ENCODE peak calls at places on chromosomes 12 and 14, in nine cellular contexts. A is stomach, F is right lobe of liver, C is GM13976, K is GM13977, B is HFFc6, S is fibroblast of pulmonary artery, R is tibial nerve, T is sigmoid colon. M is an unnamed sample.
A peak's percentile ranks its signal among the peaks of the same experiment; 100 is the strongest.

GRCh38 chr12:119980247-119980646 is 8.8 kb upstream of the BICDL1 start:
- DNase-seq in A (no peak), F (no peak), T (no peak), K (no peak), C (no peak), B (no peak), S (no peak), R (no peak), M (no peak)

GRCh38 chr12:60266381-60266852 is 670.6 kb downstream of the SLC16A7 start:
- DNase-seq in A (no peak), R (no peak), K (no peak), S (peak; percentile 54), T (no peak), F (no peak), B (peak; percentile 74), C (no peak), M (no peak)

GRCh38 chr12:24378548-24379011 is 429.1 kb upstream of the SOX5 start:
- DNase-seq in C (no peak), A (no peak), S (no peak), K (no peak), R (no peak), B (no peak), T (no peak), F (no peak), M (no peak)

GRCh38 chr14:35747379-35747778 is 61.7 kb downstream of the RALGAPA1 start:
- DNase-seq in C (no peak), S (peak; percentile 18), R (no peak), F (no peak), B (no peak), K (no peak), T (no peak), A (no peak), M (no peak)

GRCh38 chr14:93520053-93520607 is 89.4 kb downstream of the UNC79 start:
- DNase-seq in K (no peak), R (no peak), A (no peak), F (no peak), T (no peak), C (no peak), S (no peak), B (no peak), M (no peak)

GRCh38 chr14:80055912-80056801 is 155.1 kb downstream of the DIO2 start:
- DNase-seq in K (peak; percentile 6), T (no peak), F (peak; percentile 35), C (peak; percentile 8), S (peak; percentile 71), R (peak; percentile 48), A (peak; percentile 27), B (peak; percentile 57), M (peak; percentile 2)

GRCh38 chr14:101363261-101363555 is 198.1 kb upstream of the DIO3 start:
- DNase-seq in R (no peak), C (no peak), B (no peak), T (no peak), S (no peak), F (no peak), K (no peak), A (no peak), M (no peak)

GRCh38 chr12:123732251-123732650 is 20.1 kb downstream of the ATP6V0A2 start:
- DNase-seq in K (no peak), S (no peak), T (no peak), R (no peak), B (no peak), F (no peak), A (no peak), C (no peak), M (no peak)

GRCh38 chr12:111201036-111201435 is 167.9 kb downstream of the PHETA1 start:
- DNase-seq in K (no peak), C (no peak), S (no peak), A (no peak), T (no peak), F (no peak), B (no peak), R (no peak), M (no peak)

GRCh38 chr12:103773109-103773905 is 67.7 kb downstream of the NT5DC3 start:
- DNase-seq in A (no peak), R (no peak), T (peak; percentile 64), S (peak; percentile 3), K (no peak), B (no peak), F (no peak), C (no peak), M (no peak)

GRCh38 chr12:64083285-64084210 is 138.5 kb downstream of the KICS2 start:
- DNase-seq in S (peak; percentile 95), K (no peak), R (peak; percentile 89), B (peak; percentile 86), F (peak; percentile 83), A (peak; percentile 87), T (peak; percentile 94), C (no peak), M (no peak)

GRCh38 chr12:71135812-71136176 is 22.0 kb downstream of the TSPAN8 start:
- DNase-seq in A (no peak), F (no peak), S (peak; percentile 74), R (no peak), B (no peak), K (no peak), C (no peak), T (no peak), M (no peak)

GRCh38 chr12:88646824-88647223 is 66.6 kb upstream of the KITLG start:
- DNase-seq in B (no peak), A (no peak), C (no peak), T (no peak), K (no peak), S (no peak), F (no peak), R (no peak), M (no peak)

GRCh38 chr12:3004655-3005565 is 45.7 kb downstream of the TEAD4 start:
- DNase-seq in B (no peak), S (peak; percentile 7), C (no peak), K (no peak), R (no peak), F (no peak), A (no peak), T (no peak), M (no peak)

GRCh38 chr12:120394483-120395367 is 25.8 kb upstream of the MSI1 start:
- DNase-seq in C (no peak), B (no peak), S (no peak), T (no peak), K (no peak), A (peak; percentile 91), F (no peak), R (no peak), M (no peak)

GRCh38 chr12:91357381-91357780 is 174.8 kb upstream of the DCN start:
- DNase-seq in A (no peak), R (no peak), F (no peak), S (no peak), T (no peak), B (no peak), K (no peak), C (no peak), M (no peak)

GRCh38 chr12:23245186-23245585 is 620.2 kb downstream of the ETNK1 start:
- DNase-seq in S (no peak), A (no peak), T (no peak), C (no peak), K (no peak), R (no peak), B (no peak), F (no peak), M (no peak)

DNA sequence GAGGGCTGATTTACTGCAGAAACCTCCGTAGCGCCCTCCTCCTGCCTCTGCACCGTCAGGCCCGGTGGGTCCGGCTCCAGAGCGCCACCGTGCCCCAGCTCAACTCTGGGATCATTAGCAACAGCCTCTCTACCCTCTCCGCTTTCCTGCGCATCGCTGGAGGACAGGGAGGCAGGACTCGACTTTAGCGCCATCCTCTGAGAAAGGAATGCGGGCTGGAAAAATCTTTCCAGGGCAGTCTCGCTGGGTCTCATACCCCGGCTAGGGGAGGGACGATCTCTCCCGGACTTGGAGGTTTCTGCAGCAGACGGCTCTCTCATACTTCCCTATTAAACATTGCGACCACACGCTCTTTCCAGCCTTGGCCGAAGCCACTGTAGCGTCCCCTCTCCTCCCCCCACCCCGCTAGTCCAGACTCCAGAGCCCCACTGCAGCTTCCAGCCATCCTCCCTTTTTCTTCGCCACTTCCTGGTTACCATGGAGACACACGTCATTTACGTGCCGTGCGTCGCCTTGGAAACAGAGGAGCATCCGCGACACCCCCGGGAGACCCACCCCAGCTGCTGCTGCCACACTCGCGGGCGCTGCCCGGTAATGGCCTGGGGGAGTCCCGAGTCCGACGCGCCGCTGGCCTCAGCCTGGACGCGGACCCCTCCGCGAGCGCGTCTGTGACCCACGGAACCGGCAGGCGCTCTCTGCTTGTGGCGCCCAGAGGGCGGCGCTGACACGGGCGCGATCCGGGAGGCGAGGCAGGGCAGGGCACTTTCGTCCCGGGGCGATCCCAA is at the start of gene CCDC184:
- DNase-seq in K (peak; percentile 85), A (peak; percentile 48), T (peak; percentile 78), B (peak; percentile 75), C (peak; percentile 87), R (peak; percentile 55), F (peak; percentile 53), S (peak; percentile 81), M (peak; percentile 77)
- TF ChIP-seq CTCF in K (peak; percentile 51), A (no peak), T (no peak), B (peak; percentile 67), C (peak; percentile 49), R (peak; percentile 51), F (no peak), S (peak; percentile 31), M (peak; percentile 44)

GRCh38 chr12:83827860-83828259 is 1084.7 kb downstream of the SLC6A15 start:
- DNase-seq in R (no peak), B (no peak), A (no peak), C (no peak), F (no peak), S (no peak), T (no peak), K (no peak), M (no peak)
- TF ChIP-seq CTCF in R (no peak), B (peak; percentile 44), A (no peak), C (no peak), F (no peak), S (no peak), T (no peak), K (no peak), M (no peak)

DNA sequence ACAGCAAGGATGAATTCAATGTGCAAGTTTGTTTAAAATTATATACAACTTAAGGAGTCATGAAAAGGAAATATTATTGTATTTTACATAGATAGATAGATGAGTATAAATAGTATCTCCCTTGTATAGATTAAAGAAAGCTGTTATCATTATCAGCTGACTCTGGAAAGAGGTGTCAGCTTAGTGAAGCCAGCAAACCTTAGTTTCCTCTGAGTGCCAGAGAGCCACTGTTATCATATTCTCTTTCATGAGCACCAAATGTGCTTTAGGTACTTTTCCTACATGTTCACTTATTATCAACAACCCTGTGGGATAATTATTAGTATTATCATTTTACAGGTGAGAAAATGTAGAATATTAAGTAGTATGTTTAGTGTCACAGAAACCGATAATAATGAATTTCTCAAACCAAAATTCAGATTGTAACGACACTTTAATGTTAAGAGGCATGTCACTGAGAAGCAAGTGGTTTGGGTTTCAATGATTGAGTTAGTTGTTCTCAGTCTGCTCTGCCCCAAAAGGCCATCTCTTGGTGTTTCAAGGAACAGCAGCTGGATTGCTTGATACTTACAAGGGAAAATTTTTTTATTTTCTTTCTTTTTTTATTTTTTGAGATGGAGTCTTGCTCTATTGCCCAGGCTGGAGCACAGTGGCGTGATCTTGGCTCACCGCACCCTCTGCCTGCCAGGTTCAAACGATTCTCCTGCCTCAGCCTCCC is 53.7 kb downstream of the PLEKHA5 start:
- DNase-seq in F (no peak), S (peak; percentile 50), B (peak; percentile 38), T (no peak), C (no peak), R (no peak), K (no peak), A (no peak), M (no peak)
- TF ChIP-seq CTCF in F (no peak), S (peak; percentile 39), B (peak; percentile 70), T (no peak), C (no peak), R (no peak), K (no peak), A (no peak), M (no peak)

GRCh38 chr14:67428501-67429031 is 16.6 kb upstream of the PLEK2 start:
- DNase-seq in B (peak; percentile 67), A (peak; percentile 54), K (no peak), C (no peak), R (no peak), F (no peak), S (peak; percentile 67), T (no peak), M (no peak)
- TF ChIP-seq CTCF in B (no peak), A (no peak), K (no peak), C (no peak), R (no peak), F (no peak), S (no peak), T (no peak), M (no peak)

M was measured in activated CD8-positive, alpha-beta T cell treated with anti-CD3 and anti-CD28 coated beads for 36 hours.